ENCODE peak calls at places on chromosomes 11 and 22, in seven cellular contexts. T is cardiac muscle cell, Z is fibroblast of villous mesenchyme, L is heart right ventricle, C is pancreas, J is endodermal cell, G is suprapubic skin. P is an unnamed sample.

GRCh38 chr11:68337399-68337835 is 25.0 kb downstream of the LRP5 start:
- DNase-seq in T (no peak), Z (no peak), L (no peak), C (no peak), J (no peak), G (no peak), P (no peak)

GRCh38 chr11:6596237-6596877 is 7.1 kb downstream of the RRP8 start:
- DNase-seq in T (no peak), Z (no peak), L (no peak), C (no peak), J (peak; percentile 10), G (no peak), P (no peak)

GRCh38 chr11:65043881-65044501 is 3.0 kb downstream of the SAC3D1 start:
- DNase-seq in T (no peak), Z (no peak), L (peak; percentile 30), C (no peak), J (no peak), G (no peak), P (no peak)

GRCh38 chr11:3994030-3994640 is 100.5 kb upstream of the RRM1 start:
- DNase-seq in T (no peak), Z (no peak), L (no peak), C (no peak), J (no peak), G (no peak), P (peak; percentile 34)

GRCh38 chr22:37484115-37485005 is 1.8 kb downstream of the MFNG start:
- DNase-seq in T (no peak), Z (no peak), L (peak; percentile 75), C (no peak), J (no peak), G (no peak), P (peak; percentile 41)

GRCh38 chr22:33324228-33324627 is 266.0 kb upstream of the SYN3 start:
- DNase-seq in T (no peak), Z (no peak), L (no peak), C (no peak), J (no peak), G (no peak), P (no peak)

GRCh38 chr11:18277560-18278271 is 11.7 kb downstream of the SAA1 start:
- DNase-seq in T (no peak), Z (peak; percentile 49), L (no peak), C (no peak), J (no peak), G (no peak), P (peak; percentile 7)

GRCh38 chr11:27158763-27159679 is 118.4 kb downstream of the BBOX1 start:
- DNase-seq in T (peak; percentile 71), Z (peak; percentile 84), L (no peak), C (peak; percentile 69), J (peak; percentile 76), G (no peak), P (peak; percentile 90)

GRCh38 chr22:49090061-49090852 is 737.4 kb downstream of the BRD1 start:
- DNase-seq in T (no peak), Z (no peak), L (no peak), C (no peak), J (no peak), G (peak; percentile 48), P (no peak)

GRCh38 chr22:32828150-32828549 is 26.6 kb downstream of the TIMP3 start:
- DNase-seq in T (peak; percentile 70), Z (no peak), L (no peak), C (no peak), J (no peak), G (peak; percentile 17), P (peak; percentile 35)

GRCh38 chr22:28541137-28541536 is 138.5 kb downstream of the TTC28 start:
- DNase-seq in T (no peak), Z (no peak), L (no peak), C (no peak), J (no peak), G (no peak), P (no peak)

DNA sequence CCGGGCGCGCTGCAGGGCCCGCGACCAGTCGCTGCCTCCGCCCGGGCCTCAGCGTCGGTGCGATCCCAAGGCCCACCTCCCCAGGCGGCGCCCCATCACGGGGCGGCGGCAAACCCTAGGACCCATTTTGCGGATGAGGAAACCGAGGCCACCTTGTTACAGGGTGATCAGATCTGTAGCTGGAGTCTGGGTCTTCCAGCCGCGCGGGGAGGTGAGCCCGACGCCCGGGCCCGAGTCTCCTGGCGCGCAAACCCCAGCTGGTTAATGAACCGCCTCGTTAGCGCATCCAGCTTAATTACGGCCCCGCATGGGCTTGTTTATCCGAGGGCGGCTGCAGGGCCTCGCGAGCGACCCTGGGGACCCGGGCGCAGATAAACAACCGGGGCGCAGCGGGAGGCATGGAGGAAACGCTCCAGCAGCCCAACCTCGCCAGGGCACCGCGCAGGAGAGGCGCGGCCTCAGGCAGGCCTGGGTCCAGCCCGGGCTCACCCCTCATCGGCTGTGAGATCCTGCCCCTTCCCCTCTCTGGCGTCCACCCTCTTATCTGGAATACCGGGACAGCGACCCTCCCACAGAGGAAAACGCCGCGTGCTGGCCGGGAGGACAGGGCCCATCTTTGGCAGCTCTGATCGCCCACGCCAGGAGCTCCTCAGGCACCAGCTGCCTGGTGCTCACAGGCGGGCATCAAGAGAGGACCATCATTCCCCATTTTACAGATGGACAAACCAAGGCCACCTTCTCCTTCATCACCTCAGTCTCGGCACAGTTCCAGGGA is 14.7 kb downstream of the OTUB1 start:
- DNase-seq in T (no peak), Z (no peak), L (no peak), C (no peak), J (no peak), G (no peak), P (no peak)
- TF ChIP-seq CTCF in T (no peak), Z (no peak), L (no peak), C (no peak), J (peak; percentile 8), G (no peak), P (no peak)

GRCh38 chr22:30005213-30005857 is 74.9 kb upstream of the HORMAD2 start:
- DNase-seq in T (peak; percentile 69), Z (peak; percentile 77), L (peak; percentile 69), C (peak; percentile 80), J (peak; percentile 92), G (no peak), P (peak; percentile 82)

GRCh38 chr22:30008401-30008800 is 71.9 kb upstream of the HORMAD2 start:
- DNase-seq in T (no peak), Z (no peak), L (no peak), C (no peak), J (peak; percentile 58), G (no peak), P (no peak)

GRCh38 chr22:30004689-30005088 is 75.6 kb upstream of the HORMAD2 start:
- DNase-seq in T (no peak), Z (no peak), L (no peak), C (no peak), J (no peak), G (no peak), P (no peak)

GRCh38 chr22:30009478-30009877 is 70.8 kb upstream of the HORMAD2 start:
- DNase-seq in T (no peak), Z (no peak), L (no peak), C (no peak), J (no peak), G (no peak), P (no peak)

DNA sequence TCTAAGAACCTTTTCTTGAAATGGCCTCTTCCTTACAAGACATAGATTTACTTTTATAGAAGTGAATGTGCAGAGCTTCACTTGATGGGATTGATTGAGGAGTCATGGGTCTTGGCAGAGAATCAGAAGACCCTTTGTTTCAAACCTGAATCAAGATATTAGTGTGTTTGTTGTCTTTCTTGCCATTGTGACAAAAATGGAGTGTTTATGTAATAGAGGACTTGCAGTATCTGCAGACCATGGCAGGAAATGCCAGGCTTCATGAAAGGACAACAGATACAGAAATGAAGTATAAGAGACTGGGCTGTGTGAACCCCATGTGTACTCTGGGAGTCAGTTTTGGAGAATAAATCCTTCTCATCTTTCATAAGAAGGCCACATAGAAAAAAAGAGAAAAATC is 72.9 kb upstream of the HORMAD2 start:
- DNase-seq in T (no peak), Z (no peak), L (no peak), C (no peak), J (no peak), G (no peak), P (no peak)
- H3K4me3 ChIP-seq in T (no peak overlapping the region), Z (no peak overlapping the region), L (no peak overlapping the region), C (no peak overlapping the region), J (no peak overlapping the region), G (no peak overlapping the region), P (no peak overlapping the region)

GRCh38 chr11:130068986-130069683 is 559 bp upstream of the APLP2 start:
- DNase-seq in T (no peak), Z (peak; percentile 78), L (peak; percentile 84), C (no peak), J (peak; percentile 88), G (peak; percentile 89), P (peak; percentile 72)

GRCh38 chr11:130069684-130070108 is at the start of gene APLP2:
- DNase-seq in T (peak; percentile 99), Z (peak; percentile 97), L (peak; percentile 99), C (peak; percentile 97), J (peak; percentile 99), G (peak; percentile 100), P (peak; percentile 99)

GRCh38 chr11:130070829-130071205 is 1.1 kb downstream of the APLP2 start:
- DNase-seq in T (peak; percentile 54), Z (peak; percentile 34), L (no peak), C (no peak), J (peak; percentile 76), G (peak; percentile 62), P (peak; percentile 61)

GRCh38 chr11:130071211-130071712 is 1.6 kb downstream of the APLP2 start:
- DNase-seq in T (peak; percentile 15), Z (peak; percentile 11), L (no peak), C (no peak), J (no peak), G (no peak), P (peak; percentile 43)

GRCh38 chr11:130070109-130070828 is 575 bp downstream of the APLP2 start:
- DNase-seq in T (peak; percentile 66), Z (peak; percentile 26), L (peak; percentile 49), C (peak; percentile 48), J (no peak), G (peak; percentile 70), P (peak; percentile 37)
- TF ChIP-seq CTCF in T (peak; percentile 18), Z (peak; percentile 1), L (no peak), C (no peak), J (no peak), G (no peak), P (no peak)

GRCh38 chr11:57460017-57460755 is at the start of gene RTN4RL2:
- DNase-seq in T (peak; percentile 67), Z (peak; percentile 30), L (peak; percentile 62), C (peak; percentile 56), J (peak; percentile 89), G (no peak), P (peak; percentile 37)
- H3K4me3 ChIP-seq in T (peak within 1 kb of the TSS; percentile 38), Z (peak within 1 kb of the TSS; percentile 48), L (peak within 1 kb of the TSS; percentile 35), C (peak within 1 kb of the TSS; percentile 26), J (peak within 1 kb of the TSS; percentile 62), G (peak within 1 kb of the TSS; percentile 46), P (peak within 1 kb of the TSS; percentile 46)

GRCh38 chr11:133966924-133967598 is 10.3 kb upstream of the IGSF9B start:
- DNase-seq in T (peak; percentile 30), Z (peak; percentile 2), L (peak; percentile 77), C (peak; percentile 37), J (peak; percentile 90), G (no peak), P (no peak)
- TF ChIP-seq CTCF in T (peak; percentile 27), Z (peak; percentile 31), L (peak; percentile 70), C (no peak), J (peak; percentile 77), G (peak; percentile 40), P (no peak)

GRCh38 chr11:120869516-120870011 is 154.3 kb upstream of the TBCEL start:
- DNase-seq in T (no peak), Z (no peak), L (no peak), C (no peak), J (no peak), G (no peak), P (no peak)
- H3K4me3 ChIP-seq in T (no peak overlapping the region), Z (no peak overlapping the region), L (no peak overlapping the region), C (no peak overlapping the region), J (no peak overlapping the region), G (no peak overlapping the region), P (no peak overlapping the region)

P was measured in choroid plexus epithelial cell.